ENCODE peak calls at places on chromosome 15, in four cellular contexts. X, T, Q and Y are unnamed samples.

GRCh38 chr15:40098489-40099261 is 10.0 kb downstream of the BMF start:
- DNase-seq in X (peak; percentile 75), T (peak; percentile 74), Q (peak; percentile 92), Y (peak; percentile 94)

GRCh38 chr15:88299502-88299901 is 43.0 kb upstream of the NTRK3 start:
- DNase-seq in X (no peak), T (no peak), Q (no peak), Y (no peak)

GRCh38 chr15:35306361-35306981 is 221.4 kb upstream of the NANOGP8 start:
- DNase-seq in X (peak; percentile 75), T (no peak), Q (peak; percentile 70), Y (peak; percentile 64)

GRCh38 chr15:99545605-99546004 is 20.2 kb upstream of the MEF2A start:
- DNase-seq in X (no peak), T (no peak), Q (peak; percentile 40), Y (no peak)

GRCh38 chr15:90241343-90242192 is 7.6 kb downstream of the GDPGP1 start:
- DNase-seq in X (no peak), T (no peak), Q (no peak), Y (no peak)

GRCh38 chr15:67109141-67110034 is 44.0 kb downstream of the SMAD3 start:
- DNase-seq in X (peak; percentile 99), T (peak; percentile 98), Q (peak; percentile 95), Y (peak; percentile 99)

GRCh38 chr15:99566157-99566900 is 545 bp downstream of the MEF2A start:
- DNase-seq in X (no peak), T (no peak), Q (no peak), Y (peak; percentile 6)

GRCh38 chr15:71201471-71201870 is 86.2 kb downstream of the THSD4 start:
- DNase-seq in X (no peak), T (no peak), Q (peak; percentile 18), Y (no peak)

GRCh38 chr15:57554063-57554820 is 37.5 kb upstream of the MYZAP start:
- DNase-seq in X (no peak), T (no peak), Q (peak; percentile 59), Y (peak; percentile 22)

GRCh38 chr15:22915866-22916515 is 64.2 kb downstream of the CYFIP1 start:
- DNase-seq in X (no peak), T (no peak), Q (no peak), Y (no peak)

GRCh38 chr15:77497108-77497737 is 76.5 kb downstream of the HMG20A start:
- DNase-seq in X (no peak), T (peak; percentile 57), Q (peak; percentile 91), Y (peak; percentile 76)

GRCh38 chr15:40471105-40471777 is 457 bp downstream of the CHST14 start:
- DNase-seq in X (no peak), T (no peak), Q (no peak), Y (peak; percentile 22)

GRCh38 chr15:68032672-68033071 is 21.4 kb upstream of the PIAS1 start:
- DNase-seq in X (no peak), T (no peak), Q (no peak), Y (no peak)

GRCh38 chr15:77846360-77846759 is 213.6 kb upstream of the LINGO1 start:
- DNase-seq in X (no peak), T (no peak), Q (peak; percentile 27), Y (peak; percentile 13)

GRCh38 chr15:63258658-63259057 is 18.7 kb upstream of the APH1B start:
- DNase-seq in X (no peak), T (no peak), Q (no peak), Y (no peak)

GRCh38 chr15:43776101-43776717 is 557 bp downstream of the ELL3 start:
- DNase-seq in X (no peak), T (no peak), Q (no peak), Y (no peak)

GRCh38 chr15:84832446-84833040 is 15.4 kb downstream of the ALPK3 start:
- DNase-seq in X (no peak), T (no peak), Q (no peak), Y (no peak)

GRCh38 chr15:92343869-92344643 is 49.6 kb upstream of the ST8SIA2 start:
- DNase-seq in X (no peak), T (no peak), Q (no peak), Y (no peak)
- H3K4me3 ChIP-seq in X (no peak overlapping the region), T (no peak overlapping the region), Q (no peak overlapping the region), Y (no peak overlapping the region)

GRCh38 chr15:83654379-83655236 is 685 bp downstream of the ADAMTSL3 start:
- DNase-seq in X (no peak), T (no peak), Q (no peak), Y (no peak)

GRCh38 chr15:83653288-83653638 is 660 bp upstream of the ADAMTSL3 start:
- DNase-seq in X (no peak), T (no peak), Q (no peak), Y (no peak)

GRCh38 chr15:83652606-83653204 is 1.2 kb upstream of the ADAMTSL3 start:
- DNase-seq in X (no peak), T (no peak), Q (no peak), Y (no peak)

GRCh38 chr15:83655237-83655616 is 1.3 kb downstream of the ADAMTSL3 start:
- DNase-seq in X (no peak), T (no peak), Q (no peak), Y (no peak)

DNA sequence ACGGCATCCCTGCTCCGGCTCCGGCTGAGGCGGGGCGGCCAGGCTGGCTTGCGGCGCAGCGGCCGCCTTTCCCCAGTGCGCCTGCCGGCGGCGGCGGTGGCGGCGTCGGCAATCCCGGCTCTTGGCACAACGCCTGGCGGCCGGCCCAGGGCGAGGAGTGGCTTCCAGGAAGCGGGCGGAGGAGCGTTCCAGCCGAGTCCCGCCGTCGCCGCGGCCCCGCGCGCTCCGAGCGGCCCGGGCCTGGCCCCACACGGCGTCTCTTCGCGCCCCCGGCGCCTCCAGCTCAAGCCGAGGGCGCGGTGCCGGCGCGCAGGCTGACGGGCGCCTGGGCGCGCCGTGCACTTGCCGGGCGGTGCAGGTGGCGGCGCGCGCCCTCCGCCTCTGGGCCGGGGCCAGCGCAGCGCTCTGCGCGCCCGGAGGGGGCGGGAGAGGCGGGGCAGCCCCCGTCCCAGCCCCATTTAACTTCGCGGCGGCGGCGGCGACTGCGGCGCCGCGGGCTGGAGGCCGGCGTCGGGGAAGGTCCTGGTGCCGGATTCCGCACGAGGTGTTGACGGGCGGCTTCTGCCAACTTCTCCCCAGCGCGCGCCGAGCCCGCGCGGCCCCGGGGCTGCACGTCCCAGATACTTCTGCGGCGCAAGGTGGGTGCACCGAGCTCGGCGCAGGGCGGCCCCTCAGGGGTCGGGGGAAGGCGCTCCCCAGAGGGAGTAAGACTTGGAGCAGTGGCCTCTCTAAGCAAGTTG is at the start of gene ADAMTSL3:
- DNase-seq in X (peak; percentile 14), T (no peak), Q (peak; percentile 39), Y (peak; percentile 11)
- TF ChIP-seq CTCF in X (no peak), T (no peak), Q (no peak), Y (no peak)

DNA sequence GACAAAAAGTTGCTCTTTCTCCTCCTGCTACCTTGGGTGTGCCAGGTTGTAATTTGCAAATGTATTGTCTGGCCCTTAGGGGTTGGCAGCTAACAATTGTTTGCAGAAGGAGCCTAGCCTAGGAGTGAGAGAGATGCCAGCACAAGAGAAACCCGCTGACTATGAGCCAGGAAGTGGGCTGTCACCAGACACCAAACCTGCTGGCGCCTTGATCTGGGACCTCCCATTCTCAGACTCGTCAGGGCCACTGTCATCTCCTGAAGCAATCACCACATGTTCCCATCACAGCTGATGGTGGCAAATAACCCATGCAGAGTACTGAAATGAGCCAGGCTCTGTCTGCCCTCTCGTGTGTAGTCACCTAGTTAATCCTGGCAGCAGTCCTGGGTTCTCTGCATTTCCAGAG is 406.4 kb upstream of the NPAP1 start:
- DNase-seq in X (no peak), T (no peak), Q (no peak), Y (no peak)
- H3K4me3 ChIP-seq in X (no peak overlapping the region), T (no peak overlapping the region), Q (no peak overlapping the region), Y (no peak overlapping the region)

DNA sequence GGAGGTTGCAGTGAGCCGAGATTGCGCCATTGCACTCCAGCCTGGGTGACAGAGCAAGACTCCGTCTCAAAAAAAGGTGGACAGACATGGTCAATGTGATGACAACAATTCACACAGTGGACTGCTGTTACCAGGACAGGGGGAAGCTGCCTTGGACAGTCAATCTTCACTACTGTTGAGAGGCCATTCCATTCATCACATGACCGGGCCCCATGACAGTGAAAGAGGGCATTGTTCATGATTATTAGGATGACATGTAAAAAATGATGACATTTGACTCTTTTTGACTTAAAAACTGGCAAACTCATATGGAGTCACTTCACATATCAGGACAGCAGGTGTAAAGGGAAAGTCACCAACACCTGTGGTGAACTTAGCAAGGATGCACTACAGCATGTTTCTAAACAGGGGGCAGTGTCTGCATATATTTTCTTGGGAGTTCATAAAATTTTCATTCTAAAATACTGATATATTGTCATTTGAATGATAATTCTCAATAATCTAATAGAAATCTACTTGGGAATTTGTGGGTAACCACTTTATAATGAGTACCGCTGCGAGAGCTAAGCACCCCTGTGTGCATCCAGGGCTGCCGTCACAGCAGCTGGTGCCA is 34.2 kb upstream of the LDHAL6B start:
- DNase-seq in X (no peak), T (no peak), Q (no peak), Y (no peak)
- TF ChIP-seq CTCF in X (no peak), T (no peak), Q (peak; percentile 11), Y (peak; percentile 20)

GRCh38 chr15:27256446-27256845 is 285.5 kb downstream of the GABRG3 start:
- DNase-seq in X (no peak), T (no peak), Q (no peak), Y (no peak)

GRCh38 chr15:27260523-27260922 is 289.5 kb downstream of the GABRG3 start:
- DNase-seq in X (no peak), T (no peak), Q (no peak), Y (no peak)

GRCh38 chr15:27254016-27254415 is 283.0 kb downstream of the GABRG3 start:
- DNase-seq in X (no peak), T (no peak), Q (no peak), Y (no peak)

GRCh38 chr15:27254801-27255200 is 283.8 kb downstream of the GABRG3 start:
- DNase-seq in X (no peak), T (no peak), Q (no peak), Y (no peak)

GRCh38 chr15:27258287-27258686 is 287.3 kb downstream of the GABRG3 start:
- DNase-seq in X (no peak), T (no peak), Q (no peak), Y (no peak)
- H3K4me3 ChIP-seq in X (no peak overlapping the region), T (no peak overlapping the region), Q (no peak overlapping the region), Y (no peak overlapping the region)